ENCODE peak calls at places on chromosomes 4 and X, in nine cellular contexts. M is WTC11; S is stomach; W is BJ; F is tibial nerve; Z is psoas muscle; N is CD4-positive, alpha-beta T cell; E is upper lobe of right lung; A is glutamatergic neuron. J is an unnamed sample.

GRCh38 chrX:13506574-13506973 is 62.8 kb upstream of the EGFL6 start:
- DNase-seq in E (no peak), F (no peak), M (peak), N (peak), A (peak), S (peak), Z (peak), W (no peak), J (no peak)

GRCh38 chr4:20101831-20102230 is 149.9 kb upstream of the SLIT2 start:
- DNase-seq in Z (no peak), M (no peak), E (no peak), F (no peak), W (no peak), A (no peak), N (no peak), S (no peak), J (no peak)

GRCh38 chr4:73434311-73434710 is 1.7 kb upstream of the AFP start:
- DNase-seq in W (no peak), Z (no peak), A (no peak), E (no peak), M (no peak), F (no peak), S (no peak), N (no peak), J (no peak)

GRCh38 chrX:46791927-46792825 is 33.3 kb upstream of the SLC9A7 start:
- DNase-seq in Z (no peak), F (no peak), S (peak), N (no peak), A (no peak), E (no peak), W (peak), M (peak), J (peak)

GRCh38 chrX:86078650-86079049 is 31.3 kb upstream of the CHM start:
- DNase-seq in W (no peak), F (no peak), E (no peak), N (no peak), A (no peak), S (no peak), Z (no peak), M (no peak), J (no peak)

GRCh38 chrX:16970977-16971376 is 24.5 kb downstream of the REPS2 start:
- DNase-seq in W (no peak), A (no peak), F (no peak), Z (no peak), S (no peak), M (no peak), N (no peak), E (no peak), J (no peak)

GRCh38 chrX:7515681-7516413 is 327.1 kb upstream of the VCX start:
- DNase-seq in N (no peak), A (no peak), F (no peak), S (no peak), M (no peak), E (no peak), W (no peak), Z (no peak), J (no peak)

GRCh38 chrX:47169273-47169672 is 24.3 kb downstream of the RBM10 start:
- DNase-seq in S (peak), A (no peak), N (no peak), M (no peak), E (peak), F (no peak), W (no peak), Z (no peak), J (no peak)

GRCh38 chrX:44245730-44246129 is 97.7 kb downstream of the EFHC2 start:
- DNase-seq in W (no peak), N (no peak), A (no peak), F (no peak), S (no peak), M (no peak), E (no peak), Z (no peak), J (no peak)

GRCh38 chrX:16278927-16279326 is 111.6 kb downstream of the MAGEB17 start:
- DNase-seq in S (peak), W (no peak), N (no peak), Z (no peak), A (no peak), M (peak), F (no peak), E (no peak), J (no peak)

GRCh38 chr4:73404457-73404856 is 370 bp downstream of the ALB start:
- DNase-seq in N (no peak), E (no peak), S (no peak), F (no peak), Z (no peak), A (no peak), M (no peak), W (no peak), J (no peak)

GRCh38 chr4:89814362-89814761 is 22.6 kb downstream of the SNCA start:
- DNase-seq in Z (no peak), W (no peak), F (no peak), E (no peak), A (no peak), N (no peak), M (no peak), S (no peak), J (no peak)

GRCh38 chr4:74157743-74158560 is at the start of gene MTHFD2L:
- DNase-seq in M (peak), F (peak), N (peak), W (peak), S (peak), Z (peak), E (peak), A (peak), J (peak)

GRCh38 chrX:152819271-152819670 is 11.3 kb downstream of the CETN2 start:
- DNase-seq in E (no peak), W (no peak), M (no peak), N (no peak), F (no peak), A (no peak), S (no peak), Z (no peak), J (no peak)

GRCh38 chr4:73726000-73726399 is 14.4 kb upstream of the CXCL8 start:
- DNase-seq in Z (no peak), N (no peak), A (no peak), S (no peak), E (no peak), M (no peak), F (no peak), W (peak), J (no peak)

GRCh38 chr4:107213880-107214279 is 177.8 kb upstream of the DKK2 start:
- DNase-seq in S (no peak), M (no peak), E (no peak), N (no peak), F (no peak), W (no peak), A (no peak), Z (no peak), J (no peak)
- TF ChIP-seq CTCF in S (no peak), M (no peak), E (no peak), N (no peak), F (no peak), W (no peak), A (no peak), Z (no peak), J (no peak)

DNA sequence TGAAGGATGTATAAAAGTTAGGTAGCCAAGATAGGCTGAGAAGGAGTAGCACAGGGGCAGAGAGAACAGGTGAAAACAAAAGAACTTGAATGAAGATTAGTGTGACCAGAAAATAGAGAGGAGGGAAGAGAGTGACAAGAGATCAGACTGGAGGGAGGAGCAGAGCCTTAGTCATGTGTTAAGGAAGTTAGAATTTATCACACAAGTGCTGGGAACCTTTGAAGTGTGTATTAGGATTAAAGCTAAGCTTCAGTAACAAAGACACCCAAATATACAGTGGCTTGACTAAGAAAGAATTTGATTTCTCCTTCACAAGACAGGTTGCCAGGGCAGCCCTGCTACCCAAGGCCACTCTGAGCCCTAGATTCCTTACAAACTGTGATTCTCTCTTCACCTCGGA is 10.7 kb upstream of the CCDC149 start:
- DNase-seq in E (no peak), M (no peak), N (no peak), A (no peak), S (no peak), Z (no peak), W (no peak), F (no peak), J (no peak)
- TF ChIP-seq CTCF in E (no peak), M (no peak), N (no peak), A (no peak), S (no peak), Z (no peak), W (no peak), F (no peak), J (no peak)

GRCh38 chr4:175253184-175253902 is 335.2 kb downstream of the ADAM29 start:
- DNase-seq in Z (no peak), E (no peak), M (no peak), S (no peak), A (no peak), N (no peak), W (no peak), F (no peak), J (no peak)
- TF ChIP-seq CTCF in Z (no peak), E (peak), M (no peak), S (no peak), A (no peak), N (no peak), W (no peak), F (no peak), J (no peak)

GRCh38 chr4:81922271-81922775 is 450.6 kb upstream of the RASGEF1B start:
- DNase-seq in W (no peak), F (no peak), E (no peak), N (no peak), Z (no peak), S (no peak), M (no peak), A (no peak), J (no peak)

GRCh38 chr4:81921757-81922159 is 450.1 kb upstream of the RASGEF1B start:
- DNase-seq in W (no peak), S (no peak), E (no peak), N (no peak), F (no peak), A (no peak), M (no peak), Z (no peak), J (no peak)

GRCh38 chr4:81919238-81919637 is 447.5 kb upstream of the RASGEF1B start:
- DNase-seq in E (no peak), W (no peak), F (no peak), S (no peak), A (no peak), Z (no peak), N (no peak), M (peak), J (no peak)

GRCh38 chr4:81923140-81923539 is 450.7 kb downstream of the HNRNPD start:
- DNase-seq in W (no peak), N (no peak), F (no peak), E (no peak), A (no peak), S (no peak), M (no peak), Z (no peak), J (no peak)

GRCh38 chr4:81919810-81920209 is 448.1 kb upstream of the RASGEF1B start:
- DNase-seq in S (no peak), Z (no peak), W (no peak), M (no peak), E (no peak), N (no peak), F (no peak), A (no peak), J (no peak)
- TF ChIP-seq CTCF in S (no peak), Z (no peak), W (no peak), M (no peak), E (no peak), N (no peak), F (no peak), A (no peak), J (no peak)

GRCh38 chrX:23820235-23820782 is 37.3 kb downstream of the SAT1 start:
- DNase-seq in W (no peak), E (no peak), M (no peak), S (no peak), F (no peak), N (no peak), A (no peak), Z (no peak), J (no peak)
- TF ChIP-seq CTCF in W (no peak), E (no peak), M (no peak), S (no peak), F (no peak), N (no peak), A (no peak), Z (no peak), J (no peak)

DNA sequence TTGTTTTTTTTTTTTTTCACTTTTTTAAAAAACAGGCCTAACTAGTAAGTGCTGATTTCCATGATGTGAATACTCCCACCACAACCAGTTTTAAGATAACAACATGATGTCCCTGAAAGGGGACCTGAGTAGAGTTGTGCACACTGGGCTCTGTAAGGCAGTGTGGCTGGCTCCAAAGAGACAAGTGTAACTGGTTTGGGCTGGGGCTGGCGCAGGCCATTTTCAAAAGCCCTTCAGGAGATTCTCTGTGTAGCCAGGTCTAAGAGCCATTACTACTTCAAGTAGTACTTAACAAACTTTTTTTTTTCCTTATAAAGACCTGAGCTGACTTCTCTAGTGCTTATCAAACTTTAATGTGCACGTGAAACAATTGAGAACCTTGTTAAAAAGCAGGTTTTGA is 4.3 kb downstream of the QRFPR start:
- DNase-seq in E (peak), F (no peak), W (no peak), A (no peak), N (no peak), S (no peak), M (no peak), Z (no peak), J (no peak)
- TF ChIP-seq CTCF in E (no peak), F (no peak), W (no peak), A (no peak), N (no peak), S (no peak), M (no peak), Z (no peak), J (no peak)

GRCh38 chrX:139932901-139933796 is at the start of gene ATP11C:
- DNase-seq in N (peak), S (peak), F (peak), E (peak), Z (peak), W (no peak), A (peak), M (peak), J (peak)
- TF ChIP-seq CTCF in N (no peak), S (no peak), F (no peak), E (no peak), Z (no peak), W (no peak), A (no peak), M (no peak), J (peak)

GRCh38 chrX:154495472-154495922 is 5.1 kb upstream of the SLC10A3 start:
- DNase-seq in N (no peak), Z (no peak), M (no peak), F (no peak), W (no peak), S (no peak), E (no peak), A (no peak), J (no peak)
- TF ChIP-seq CTCF in N (no peak), Z (no peak), M (no peak), F (no peak), W (no peak), S (no peak), E (no peak), A (no peak), J (no peak)